ENCODE peak calls at places on chromosomes 7 and 10, in five cellular contexts. M is PC-3, Z is GM23338, R is HepG2, D is K562. H is an unnamed sample.

GRCh38 chr10:3051686-3052085 is 15.7 kb upstream of the PFKP start:
- DNase-seq in M (no peak), Z (no peak), R (no peak), D (no peak), H (no peak)

GRCh38 chr7:55438765-55439525 is 73.8 kb downstream of the LANCL2 start:
- DNase-seq in M (peak; percentile 75), Z (no peak), R (no peak), D (no peak), H (peak; percentile 38)

GRCh38 chr10:34830527-34830926 is 15.4 kb upstream of the PARD3 start:
- DNase-seq in M (no peak), Z (no peak), R (no peak), D (no peak), H (no peak)

GRCh38 chr7:16648551-16648950 is 2.6 kb downstream of the BZW2 start:
- DNase-seq in M (no peak), Z (peak; percentile 39), R (peak; percentile 23), D (no peak), H (no peak)

GRCh38 chr10:11112718-11113117 is 95.0 kb downstream of the CELF2 start:
- DNase-seq in M (peak; percentile 6), Z (no peak), R (peak; percentile 9), D (no peak), H (no peak)

GRCh38 chr7:4109481-4110110 is 572.5 kb upstream of the FOXK1 start:
- DNase-seq in M (no peak), Z (no peak), R (no peak), D (no peak), H (peak; percentile 7)

GRCh38 chr7:22726849-22727792 is at the start of gene IL6:
- DNase-seq in M (peak; percentile 92), Z (peak; percentile 61), R (peak; percentile 6), D (peak; percentile 85), H (peak; percentile 95)

GRCh38 chr10:32163076-32163773 is 107.0 kb upstream of the KIF5B start:
- DNase-seq in M (no peak), Z (no peak), R (no peak), D (no peak), H (no peak)

GRCh38 chr7:50735327-50735726 is 47.4 kb downstream of the GRB10 start:
- DNase-seq in M (no peak), Z (no peak), R (no peak), D (no peak), H (no peak)

GRCh38 chr10:123145542-123146012 is 2.4 kb upstream of the HMX2 start:
- DNase-seq in M (no peak), Z (peak; percentile 42), R (no peak), D (no peak), H (no peak)

GRCh38 chr7:118080947-118081346 is 103.0 kb upstream of the LSM8 start:
- DNase-seq in M (peak; percentile 71), Z (peak; percentile 43), R (no peak), D (peak; percentile 81), H (no peak)

GRCh38 chr7:135147899-135148721 is at the start of gene TMEM140:
- DNase-seq in M (peak; percentile 75), Z (no peak), R (peak; percentile 94), D (no peak), H (peak; percentile 72)

GRCh38 chr10:132684164-132684891 is 101.6 kb downstream of the NKX6-2 start:
- DNase-seq in M (peak; percentile 72), Z (no peak), R (no peak), D (no peak), H (peak; percentile 15)

GRCh38 chr10:91410638-91411367 is 659 bp downstream of the HECTD2 start:
- DNase-seq in M (peak; percentile 1), Z (no peak), R (no peak), D (peak; percentile 30), H (peak; percentile 67)

GRCh38 chr7:157389951-157390730 is 53.3 kb downstream of the DNAJB6 start:
- DNase-seq in M (no peak), Z (no peak), R (no peak), D (no peak), H (peak; percentile 59)

GRCh38 chr7:139496528-139496927 is 13.1 kb upstream of the KLRG2 start:
- DNase-seq in M (no peak), Z (no peak), R (no peak), D (no peak), H (no peak)

GRCh38 chr7:154587812-154588211 is 415.1 kb downstream of the PAXIP1 start:
- DNase-seq in M (no peak), Z (no peak), R (no peak), D (no peak), H (no peak)

GRCh38 chr7:11835260-11835659 is 3.3 kb upstream of the THSD7A start:
- DNase-seq in M (peak; percentile 32), Z (peak; percentile 56), R (no peak), D (no peak), H (no peak)

GRCh38 chr10:986881-987634 is 1.2 kb upstream of the GTPBP4 start:
- DNase-seq in M (peak; percentile 42), Z (peak; percentile 39), R (no peak), D (no peak), H (no peak)

DNA sequence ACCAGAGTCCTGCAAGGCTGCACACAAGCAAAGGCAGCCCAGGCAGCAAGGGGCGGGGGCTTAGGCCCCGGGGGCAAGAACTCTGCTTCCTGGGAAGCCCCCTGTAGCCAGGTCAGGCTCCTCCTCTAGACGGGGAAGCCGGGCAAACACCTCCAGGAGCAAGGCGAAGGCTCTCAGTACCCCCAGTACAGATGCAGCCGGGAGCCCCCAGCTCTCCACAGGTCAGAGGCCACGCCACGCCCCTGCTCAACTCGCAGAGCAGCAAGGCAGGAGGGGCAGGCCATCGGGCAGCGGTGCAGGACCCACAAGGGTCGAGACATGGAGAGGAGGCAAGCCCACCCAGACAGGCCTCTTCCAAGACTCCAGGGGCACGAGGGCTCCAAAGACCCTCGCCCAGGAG is 108.8 kb downstream of the MAD1L1 start:
- DNase-seq in M (no peak), Z (no peak), R (no peak), D (no peak), H (peak; percentile 68)
- H3K4me1 ChIP-seq in M (no peaks in the 10 kb centered on the region), Z (no peaks in the 10 kb centered on the region), R (no peaks in the 10 kb centered on the region), D (peaks cover 44% of the 10 kb centered on the region), H (peaks cover 4% of the 10 kb centered on the region)

GRCh38 chr10:103057980-103058568 is 135.0 kb downstream of the NT5C2 start:
- DNase-seq in M (no peak), Z (no peak), R (no peak), D (no peak), H (no peak)

GRCh38 chr10:103066141-103067098 is 126.7 kb downstream of the NT5C2 start:
- DNase-seq in M (no peak), Z (no peak), R (no peak), D (no peak), H (peak; percentile 60)

GRCh38 chr10:103067951-103068350 is 125.1 kb downstream of the NT5C2 start:
- DNase-seq in M (no peak), Z (no peak), R (no peak), D (no peak), H (no peak)

GRCh38 chr10:103067484-103067883 is 125.6 kb downstream of the NT5C2 start:
- DNase-seq in M (no peak), Z (no peak), R (no peak), D (no peak), H (no peak)

DNA sequence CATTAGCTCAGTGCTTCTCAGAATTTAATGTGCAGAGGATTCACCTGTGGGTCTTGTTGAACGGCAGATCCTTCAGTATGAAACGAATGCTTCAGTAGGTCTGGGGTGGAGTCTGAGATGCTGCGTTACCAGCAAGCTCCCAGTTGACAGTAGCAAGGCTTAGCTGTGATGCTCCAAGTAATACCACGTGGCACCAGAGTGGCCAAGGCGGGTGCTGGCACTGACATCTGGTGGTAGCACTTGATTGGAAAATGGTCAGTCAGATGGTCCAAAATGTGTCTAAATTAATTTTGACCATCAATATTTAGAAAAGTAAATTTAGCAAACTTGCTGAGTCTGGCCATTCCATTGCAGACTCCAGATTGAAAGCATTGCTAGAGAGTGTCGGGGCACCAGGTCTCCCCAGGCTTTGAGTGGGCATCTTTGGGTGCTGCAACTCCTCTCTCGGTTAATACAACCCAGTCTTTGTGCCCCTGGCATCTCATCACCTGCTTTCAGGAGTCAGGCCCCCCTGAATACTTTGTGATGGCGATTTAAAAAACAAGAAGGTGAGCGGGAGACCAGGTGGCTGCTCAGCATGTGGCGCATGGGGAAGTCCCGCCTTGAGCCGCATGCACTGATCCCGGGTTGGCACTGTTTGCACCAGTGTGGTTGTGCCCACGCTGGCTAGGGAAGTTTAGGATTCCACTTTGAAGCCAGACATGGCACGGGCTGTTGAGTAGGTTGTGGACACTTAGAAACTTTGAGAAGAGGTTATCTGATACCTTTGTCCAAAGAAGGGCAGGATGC is 130.0 kb downstream of the NT5C2 start:
- DNase-seq in M (peak; percentile 27), Z (no peak), R (no peak), D (no peak), H (no peak)
- TF ChIP-seq CTCF in M (peak; percentile 47), Z (no peak), R (peak; percentile 22), D (peak; percentile 23), H (peak; percentile 6)

GRCh38 chr10:24240001-24240751 is 31.2 kb downstream of the KIAA1217 start:
- DNase-seq in M (no peak), Z (no peak), R (peak; percentile 39), D (no peak), H (no peak)

GRCh38 chr10:24241536-24241935 is 32.6 kb downstream of the KIAA1217 start:
- DNase-seq in M (no peak), Z (no peak), R (no peak), D (no peak), H (no peak)

GRCh38 chr10:24239289-24239688 is 30.4 kb downstream of the KIAA1217 start:
- DNase-seq in M (no peak), Z (no peak), R (no peak), D (no peak), H (no peak)

GRCh38 chr10:24246365-24246764 is 37.4 kb downstream of the KIAA1217 start:
- DNase-seq in M (no peak), Z (no peak), R (no peak), D (no peak), H (no peak)

DNA sequence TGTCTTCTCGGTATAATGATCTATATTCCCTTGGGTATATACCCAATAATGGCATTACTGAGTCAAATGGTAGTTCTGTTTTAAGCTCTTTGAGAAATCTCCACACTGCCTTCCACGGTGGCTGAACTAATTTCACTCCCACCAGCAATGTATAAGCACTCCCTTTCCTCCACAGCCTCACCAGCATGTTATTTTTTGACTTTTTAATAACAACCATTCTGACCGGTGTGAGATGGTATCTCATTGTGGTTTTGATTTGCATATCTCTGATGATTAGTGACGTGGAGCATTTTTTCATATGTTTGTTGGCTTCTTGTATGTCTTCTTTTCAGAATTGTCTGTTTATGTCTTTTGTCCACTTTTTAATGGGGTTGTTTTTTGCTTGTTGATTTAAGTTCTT is 33.6 kb downstream of the KIAA1217 start:
- DNase-seq in M (no peak), Z (no peak), R (no peak), D (no peak), H (no peak)
- H3K4me1 ChIP-seq in M (peaks cover 21% of the 10 kb centered on the region), Z (peaks cover 22% of the 10 kb centered on the region), R (peaks cover 21% of the 10 kb centered on the region), D (no peaks in the 10 kb centered on the region), H (peaks cover 9% of the 10 kb centered on the region)

GRCh38 chr7:90552521-90552920 is 43.6 kb upstream of the CDK14 start:
- DNase-seq in M (peak; percentile 61), Z (no peak), R (no peak), D (no peak), H (no peak)
- TF ChIP-seq CTCF in M (peak; percentile 53), Z (peak; percentile 34), R (no peak), D (peak; percentile 9), H (peak; percentile 7)

DNA sequence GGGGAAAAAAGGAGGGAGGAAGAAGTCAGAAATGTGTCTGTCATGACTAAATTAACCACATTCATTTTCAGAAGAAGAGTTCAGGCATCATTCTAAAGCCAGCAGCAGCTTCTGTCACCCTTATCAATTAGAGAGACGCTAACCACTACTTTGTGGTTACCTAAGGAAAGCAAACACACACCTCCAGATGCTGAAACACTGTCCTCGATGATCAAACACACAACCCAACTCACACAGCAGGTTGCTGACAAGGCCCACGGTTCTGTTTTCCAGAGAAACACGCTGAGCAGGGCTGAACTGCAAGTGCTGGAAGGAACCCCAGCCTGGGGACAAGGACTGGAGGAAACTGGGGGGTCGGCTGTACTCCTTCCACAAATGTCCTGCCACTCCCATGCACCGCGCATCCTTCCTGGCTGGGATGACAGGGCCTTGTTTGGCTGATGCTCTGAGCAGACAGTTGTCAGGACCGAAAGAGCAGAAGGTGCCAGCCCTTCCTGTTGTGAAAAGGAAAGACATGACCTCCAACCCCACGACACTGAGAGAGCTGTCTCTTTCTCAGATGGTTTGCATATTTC is 36.6 kb downstream of the PRKCQ start:
- DNase-seq in M (no peak), Z (no peak), R (no peak), D (no peak), H (no peak)
- H3K4me1 ChIP-seq in M (no peaks in the 10 kb centered on the region), Z (peaks cover 14% of the 10 kb centered on the region), R (peaks cover 10% of the 10 kb centered on the region), D (peaks cover 4% of the 10 kb centered on the region), H (peaks cover 8% of the 10 kb centered on the region)

H was measured in upper lobe of left lung.